ENCODE peak calls at places on chromosomes 6 and 20, in ten cellular contexts. L, N, W, B, G, H, S, J, M and V are unnamed samples.

GRCh38 chr20:46566125-46566524 is 15.7 kb upstream of the OCSTAMP start:
- DNase-seq in L (no peak), N (no peak), W (no peak), B (no peak), G (no peak), H (no peak), S (no peak), J (no peak), M (no peak), V (no peak)

GRCh38 chr20:48832423-48832735 is 4.6 kb upstream of the PREX1 start:
- DNase-seq in L (no peak), N (no peak), W (no peak), B (no peak), G (no peak), H (no peak), S (no peak), J (no peak), M (no peak), V (no peak)

GRCh38 chr6:138563650-138564049 is 64.4 kb upstream of the NHSL1 start:
- DNase-seq in L (no peak), N (no peak), W (no peak), B (no peak), G (no peak), H (no peak), S (no peak), J (no peak), M (no peak), V (no peak)

GRCh38 chr6:166633732-166634535 is 6.9 kb upstream of the RPS6KA2 start:
- DNase-seq in L (peak), N (peak), W (no peak), B (no peak), G (peak), H (no peak), S (no peak), J (no peak), M (no peak), V (no peak)

GRCh38 chr6:16163535-16164300 is 34.8 kb downstream of the MYLIP start:
- DNase-seq in L (no peak), N (no peak), W (peak), B (no peak), G (no peak), H (no peak), S (no peak), J (no peak), M (no peak), V (no peak)

GRCh38 chr20:48651271-48651670 is 176.5 kb downstream of the PREX1 start:
- DNase-seq in L (no peak), N (no peak), W (no peak), B (no peak), G (no peak), H (no peak), S (no peak), J (no peak), M (no peak), V (no peak)

GRCh38 chr6:40986364-40986763 is 52.7 kb downstream of the UNC5CL start:
- DNase-seq in L (no peak), N (no peak), W (no peak), B (no peak), G (no peak), H (no peak), S (no peak), J (no peak), M (no peak), V (peak)

GRCh38 chr6:169978615-169979161 is 227.3 kb downstream of the ERMARD start:
- DNase-seq in L (no peak), N (peak), W (peak), B (no peak), G (peak), H (no peak), S (no peak), J (no peak), M (no peak), V (peak)

GRCh38 chr20:16419138-16419715 is 154.0 kb downstream of the KIF16B start:
- DNase-seq in L (no peak), N (no peak), W (no peak), B (no peak), G (no peak), H (no peak), S (no peak), J (no peak), M (no peak), V (no peak)

GRCh38 chr20:4150095-4150492 is 134.7 kb upstream of the RNF24 start:
- DNase-seq in L (no peak), N (no peak), W (no peak), B (no peak), G (peak), H (no peak), S (no peak), J (peak), M (peak), V (peak)

GRCh38 chr6:64815718-64816117 is 891.3 kb downstream of the EYS start:
- DNase-seq in L (no peak), N (no peak), W (no peak), B (no peak), G (no peak), H (no peak), S (no peak), J (no peak), M (no peak), V (no peak)

GRCh38 chr20:24672886-24673677 is 203.7 kb downstream of the SYNDIG1 start:
- DNase-seq in L (no peak), N (no peak), W (peak), B (no peak), G (peak), H (peak), S (no peak), J (peak), M (no peak), V (peak)

GRCh38 chr6:108108374-108108773 is 33.8 kb upstream of the OSTM1 start:
- DNase-seq in L (no peak), N (no peak), W (no peak), B (no peak), G (no peak), H (no peak), S (no peak), J (no peak), M (no peak), V (no peak)

GRCh38 chr6:35216832-35217811 is 3.4 kb downstream of the SCUBE3 start:
- DNase-seq in L (no peak), N (no peak), W (no peak), B (no peak), G (no peak), H (no peak), S (no peak), J (peak), M (no peak), V (no peak)

GRCh38 chr6:37011656-37012378 is 6.4 kb downstream of the FGD2 start:
- DNase-seq in L (no peak), N (peak), W (no peak), B (no peak), G (peak), H (peak), S (no peak), J (peak), M (no peak), V (no peak)

GRCh38 chr6:170463101-170463721 is 89.9 kb downstream of the PSMB1 start:
- DNase-seq in L (no peak), N (no peak), W (no peak), B (no peak), G (no peak), H (no peak), S (no peak), J (no peak), M (no peak), V (no peak)

GRCh38 chr6:11654876-11655275 is 117.3 kb downstream of the TMEM170B start:
- DNase-seq in L (no peak), N (no peak), W (no peak), B (no peak), G (peak), H (no peak), S (no peak), J (peak), M (no peak), V (peak)

GRCh38 chr20:62370115-62370806 is 3.1 kb upstream of the LAMA5 start:
- DNase-seq in L (no peak), N (no peak), W (peak), B (no peak), G (peak), H (peak), S (no peak), J (peak), M (no peak), V (peak)

GRCh38 chr6:22877946-22878705 is 308.8 kb downstream of the HDGFL1 start:
- DNase-seq in L (no peak), N (no peak), W (no peak), B (no peak), G (peak), H (peak), S (no peak), J (peak), M (no peak), V (peak)

GRCh38 chr6:143232849-143233248 is 172.2 kb downstream of the AIG1 start:
- DNase-seq in L (no peak), N (peak), W (peak), B (peak), G (peak), H (no peak), S (peak), J (peak), M (peak), V (peak)

GRCh38 chr6:55941713-55942112 is 66.3 kb upstream of the BMP5 start:
- DNase-seq in L (no peak), N (no peak), W (peak), B (no peak), G (peak), H (no peak), S (no peak), J (peak), M (no peak), V (peak)

GRCh38 chr6:144479991-144480390 is 194.9 kb downstream of the UTRN start:
- DNase-seq in L (no peak), N (no peak), W (no peak), B (no peak), G (no peak), H (no peak), S (no peak), J (no peak), M (no peak), V (no peak)

GRCh38 chr6:91340998-91341397 is 754.1 kb upstream of the MAP3K7 start:
- DNase-seq in L (no peak), N (no peak), W (no peak), B (no peak), G (no peak), H (no peak), S (no peak), J (no peak), M (no peak), V (no peak)

GRCh38 chr6:2763345-2763841 is 1.8 kb upstream of the WRNIP1 start:
- DNase-seq in L (peak), N (peak), W (no peak), B (no peak), G (no peak), H (no peak), S (peak), J (no peak), M (no peak), V (no peak)

GRCh38 chr20:59179988-59180387 is 16.4 kb downstream of the ZNF831 start:
- DNase-seq in L (no peak), N (no peak), W (no peak), B (no peak), G (no peak), H (no peak), S (no peak), J (no peak), M (no peak), V (no peak)